ENCODE peak calls at places on chromosomes 1 and 21, in four cellular contexts. R is tibial nerve, Z is T1000, E is germinal center. L is an unnamed sample.

GRCh38 chr1:110616587-110616986 is 10.4 kb upstream of the KCNA2 start:
- DNase-seq in R (no peak), Z (no peak), E (no peak), L (no peak)

GRCh38 chr21:45383111-45383614 is 21.8 kb upstream of the COL18A1 start:
- DNase-seq in R (no peak), Z (no peak), E (no peak), L (no peak)

GRCh38 chr1:223832637-223832943 is 13.2 kb downstream of the TP53BP2 start:
- DNase-seq in R (no peak), Z (no peak), E (peak), L (no peak)

GRCh38 chr1:71857862-71858261 is 424.5 kb downstream of the NEGR1 start:
- DNase-seq in R (no peak), Z (no peak), E (no peak), L (no peak)

GRCh38 chr1:222928212-222928611 is 113.4 kb downstream of the DISP1 start:
- DNase-seq in R (peak), Z (no peak), E (no peak), L (no peak)

GRCh38 chr1:154154534-154155181 is at the start of gene NUP210L:
- DNase-seq in R (peak), Z (no peak), E (no peak), L (no peak)

GRCh38 chr1:200659269-200659668 is 10.4 kb downstream of the DDX59 start:
- DNase-seq in R (no peak), Z (no peak), E (no peak), L (no peak)

GRCh38 chr1:157678721-157679120 is 21.8 kb downstream of the FCRL3 start:
- DNase-seq in R (no peak), Z (no peak), E (no peak), L (no peak)

GRCh38 chr1:201775380-201775779 is 53.6 kb upstream of the IPO9 start:
- DNase-seq in R (no peak), Z (no peak), E (no peak), L (no peak)

L was measured in SJSA1.